ENCODE peak calls at places on chromosomes 11 and 22, in eight cellular contexts. H is stromal cell of bone marrow; A is fibroblast of the conjunctiva; J is RCC 7860; S is brain pericyte; F is AG04449; W is neuronal stem cell; I is activated CD8-positive, alpha-beta memory T cell treated with anti-CD3 and anti-CD28 coated beads, Interleukin-2, amount 50 U/mL, for 48 hours. K is an unnamed sample.

GRCh38 chr22:31148953-31149627 is 8.8 kb upstream of the PLA2G3 start:
- DNase-seq in H (no peak), A (peak), J (peak), S (peak), F (no peak), W (peak), I (no peak), K (peak)

GRCh38 chr11:78202733-78203167 is 14.0 kb downstream of the USP35 start:
- DNase-seq in H (no peak), A (no peak), J (no peak), S (no peak), F (no peak), W (no peak), I (no peak), K (no peak)

GRCh38 chr11:62575156-62575555 is 1.5 kb upstream of the EEF1G start:
- DNase-seq in H (no peak), A (no peak), J (no peak), S (no peak), F (no peak), W (no peak), I (no peak), K (no peak)

GRCh38 chr11:129333873-129334272 is 41.8 kb upstream of the BARX2 start:
- DNase-seq in H (no peak), A (no peak), J (no peak), S (no peak), F (no peak), W (no peak), I (no peak), K (no peak)

GRCh38 chr11:117986981-117987495 is 844 bp downstream of the IL10RA start:
- DNase-seq in H (no peak), A (no peak), J (no peak), S (no peak), F (no peak), W (no peak), I (peak), K (no peak)

GRCh38 chr11:45161252-45162063 is 15.0 kb downstream of the PRDM11 start:
- DNase-seq in H (no peak), A (no peak), J (no peak), S (no peak), F (no peak), W (no peak), I (no peak), K (no peak)

GRCh38 chr11:11860103-11860979 is 18.6 kb downstream of the USP47 start:
- DNase-seq in H (no peak), A (no peak), J (no peak), S (no peak), F (no peak), W (no peak), I (no peak), K (no peak)

GRCh38 chr11:67265633-67266423 is 445 bp upstream of the GRK2 start:
- DNase-seq in H (no peak), A (no peak), J (peak), S (no peak), F (no peak), W (peak), I (peak), K (peak)

GRCh38 chr11:21798216-21798615 is 394.7 kb upstream of the ANO5 start:
- DNase-seq in H (no peak), A (no peak), J (no peak), S (no peak), F (no peak), W (no peak), I (no peak), K (no peak)

GRCh38 chr11:911031-911889 is 650 bp upstream of the CHID1 start:
- DNase-seq in H (no peak), A (no peak), J (peak), S (no peak), F (no peak), W (no peak), I (peak), K (no peak)

GRCh38 chr11:68312117-68312779 is at the start of gene LRP5:
- DNase-seq in H (no peak), A (no peak), J (no peak), S (no peak), F (no peak), W (no peak), I (no peak), K (no peak)

GRCh38 chr11:20353829-20354434 is 9.6 kb upstream of the HTATIP2 start:
- DNase-seq in H (peak), A (peak), J (no peak), S (no peak), F (no peak), W (no peak), I (no peak), K (no peak)

GRCh38 chr22:48263791-48264351 is 1501.4 kb downstream of the TBC1D22A start:
- DNase-seq in H (no peak), A (no peak), J (no peak), S (no peak), F (no peak), W (no peak), I (no peak), K (no peak)

GRCh38 chr11:128747728-128748148 is 53.9 kb downstream of the FLI1 start:
- DNase-seq in H (no peak), A (no peak), J (no peak), S (no peak), F (no peak), W (no peak), I (no peak), K (no peak)

GRCh38 chr11:2433106-2433925 is 11.0 kb downstream of the TRPM5 start:
- DNase-seq in H (no peak), A (no peak), J (no peak), S (no peak), F (no peak), W (no peak), I (no peak), K (no peak)

GRCh38 chr22:49826603-49827306 is 918 bp downstream of the BRD1 start:
- DNase-seq in H (peak), A (no peak), J (no peak), S (no peak), F (no peak), W (no peak), I (peak), K (peak)